ENCODE peak calls at places on chromosomes 16 and 17, in five cellular contexts. G is T-helper 1 cell, E is skeletal muscle cell, U is GM04504, Y is naive B cell. Z is an unnamed sample.
A peak's percentile ranks its signal among the peaks of the same experiment; 100 is the strongest.

GRCh38 chr16:19419691-19420060 is 2.0 kb downstream of the TMC5 start:
- DNase-seq in E (no peak), U (no peak), G (no peak), Y (no peak), Z (no peak)

GRCh38 chr17:7886227-7887037 is 2.2 kb upstream of the CHD3 start:
- DNase-seq in U (no peak), E (no peak), Y (peak; percentile 28), G (peak; percentile 62), Z (no peak)

GRCh38 chr17:35313875-35314409 is 59.5 kb downstream of the SLFN11 start:
- DNase-seq in G (no peak), E (no peak), U (no peak), Y (peak; percentile 2), Z (no peak)

GRCh38 chr17:57121308-57122042 is 36.4 kb downstream of the AKAP1 start:
- DNase-seq in Y (no peak), G (no peak), U (no peak), E (no peak), Z (no peak)

GRCh38 chr16:10180042-10180770 is 2.0 kb downstream of the GRIN2A start:
- DNase-seq in U (no peak), Y (no peak), G (no peak), E (no peak), Z (no peak)

GRCh38 chr16:69186642-69187386 is at the start of gene SNTB2:
- DNase-seq in Y (peak; percentile 88), G (peak; percentile 77), E (no peak), U (peak; percentile 72), Z (peak; percentile 77)

GRCh38 chr17:5042152-5043022 is 7.2 kb upstream of the SLC52A1 start:
- DNase-seq in Y (no peak), U (no peak), E (no peak), G (no peak), Z (no peak)

GRCh38 chr17:19996502-19996901 is 12.7 kb upstream of the SPECC1 start:
- DNase-seq in G (no peak), U (no peak), E (no peak), Y (no peak), Z (no peak)

GRCh38 chr17:64732336-64733006 is 70.4 kb upstream of the SMURF2 start:
- DNase-seq in G (no peak), Y (no peak), E (no peak), U (peak; percentile 78), Z (no peak)

GRCh38 chr17:31190351-31190750 is 95.6 kb downstream of the NF1 start:
- DNase-seq in E (no peak), G (no peak), U (no peak), Y (no peak), Z (no peak)

GRCh38 chr16:87098361-87098760 is 218.8 kb downstream of the C16orf95 start:
- DNase-seq in E (no peak), Y (no peak), G (no peak), U (no peak), Z (no peak)

GRCh38 chr16:66476328-66477027 is 49.4 kb downstream of the BEAN1 start:
- DNase-seq in Y (peak; percentile 16), E (no peak), U (no peak), G (no peak), Z (no peak)

GRCh38 chr17:77741109-77741508 is 217.4 kb upstream of the TNRC6C start:
- DNase-seq in U (no peak), G (peak; percentile 21), E (no peak), Y (no peak), Z (no peak)

GRCh38 chr17:44926841-44927525 is 11.7 kb upstream of the GFAP start:
- DNase-seq in U (no peak), G (no peak), E (no peak), Y (no peak), Z (no peak)

GRCh38 chr16:1172651-1173050 is 19.7 kb downstream of the CACNA1H start:
- DNase-seq in E (no peak), Y (no peak), G (no peak), U (no peak), Z (no peak)

GRCh38 chr17:14143678-14144077 is 74.4 kb downstream of the COX10 start:
- DNase-seq in G (no peak), Y (no peak), E (peak; percentile 17), U (no peak), Z (no peak)

GRCh38 chr17:45686250-45686649 is 97.9 kb upstream of the CRHR1 start:
- DNase-seq in E (no peak), G (no peak), U (no peak), Y (no peak), Z (no peak)

GRCh38 chr17:43543771-43544575 is 2.2 kb downstream of the ETV4 start:
- DNase-seq in U (no peak), G (no peak), Y (no peak), E (no peak), Z (no peak)

GRCh38 chr17:34161600-34161999 is 93.5 kb upstream of the CCL2 start:
- DNase-seq in Y (no peak), U (no peak), E (no peak), G (no peak), Z (no peak)

GRCh38 chr16:31113420-31114124 is 3.9 kb upstream of the KAT8 start:
- DNase-seq in E (no peak), Y (no peak), G (no peak), U (no peak), Z (no peak)

GRCh38 chr16:66521951-66522771 is 27.8 kb downstream of the TK2 start:
- DNase-seq in E (no peak), Y (peak; percentile 17), G (peak; percentile 71), U (no peak), Z (no peak)

GRCh38 chr17:7589204-7589868 is 558 bp downstream of the SOX15 start:
- DNase-seq in U (peak; percentile 60), G (peak; percentile 52), Y (peak; percentile 58), E (no peak), Z (peak; percentile 12)

GRCh38 chr17:76485569-76485968 is 15.7 kb downstream of the RHBDF2 start:
- DNase-seq in Y (no peak), U (no peak), G (no peak), E (no peak), Z (no peak)

GRCh38 chr16:73063284-73063733 is 15.4 kb upstream of the ZFHX3 start:
- DNase-seq in G (no peak), U (no peak), E (no peak), Y (no peak), Z (no peak)

GRCh38 chr16:57892041-57892440 is 78.9 kb downstream of the CNGB1 start:
- DNase-seq in U (no peak), G (no peak), Y (no peak), E (peak; percentile 66), Z (no peak)